ENCODE peak calls at places on chromosomes 12 and 14, in five cellular contexts. V is neural progenitor cell, X is H1, B is astrocyte, Y is GM23248. Q is an unnamed sample.

GRCh38 chr12:14284189-14284722 is 81.2 kb upstream of the ATF7IP start:
- DNase-seq in V (peak; percentile 24), B (no peak), X (no peak), Y (no peak), Q (no peak)

GRCh38 chr14:78088941-78089340 is 81.2 kb upstream of the NRXN3 start:
- DNase-seq in B (no peak), X (no peak), V (peak; percentile 45), Y (no peak), Q (no peak)

GRCh38 chr12:41697161-41697560 is 447.5 kb downstream of the GXYLT1 start:
- DNase-seq in X (no peak), Y (no peak), V (no peak), B (no peak), Q (no peak)

GRCh38 chr12:110844551-110845395 is 2.0 kb upstream of the CCDC63 start:
- DNase-seq in B (peak; percentile 84), V (no peak), Y (peak; percentile 73), X (no peak), Q (no peak)

GRCh38 chr12:7588703-7589329 is 76.9 kb downstream of the APOBEC1 start:
- DNase-seq in B (no peak), X (peak; percentile 56), V (peak; percentile 45), Y (peak; percentile 73), Q (peak; percentile 33)

GRCh38 chr12:26319511-26319910 is 124.1 kb downstream of the SSPN start:
- DNase-seq in X (no peak), Y (peak; percentile 99), B (peak; percentile 95), V (no peak), Q (no peak)

GRCh38 chr12:41897593-41897992 is 247.1 kb downstream of the GXYLT1 start:
- DNase-seq in B (no peak), X (no peak), Y (no peak), V (no peak), Q (no peak)

GRCh38 chr12:88298761-88299242 is 156.7 kb downstream of the TMTC3 start:
- DNase-seq in X (no peak), B (peak; percentile 99), Y (peak; percentile 78), V (no peak), Q (no peak)

GRCh38 chr12:10701226-10701681 is 21.9 kb downstream of the YBX3 start:
- DNase-seq in X (no peak), V (no peak), B (no peak), Y (peak; percentile 65), Q (no peak)

GRCh38 chr14:67532998-67533753 is at the start of gene PLEKHH1:
- DNase-seq in B (peak; percentile 67), V (peak; percentile 88), X (peak; percentile 84), Y (peak; percentile 87), Q (peak; percentile 88)

GRCh38 chr12:53220857-53221202 is 11.2 kb downstream of the RARG start:
- DNase-seq in X (peak; percentile 92), B (peak; percentile 88), Y (peak; percentile 98), V (peak; percentile 98), Q (peak; percentile 94)

DNA sequence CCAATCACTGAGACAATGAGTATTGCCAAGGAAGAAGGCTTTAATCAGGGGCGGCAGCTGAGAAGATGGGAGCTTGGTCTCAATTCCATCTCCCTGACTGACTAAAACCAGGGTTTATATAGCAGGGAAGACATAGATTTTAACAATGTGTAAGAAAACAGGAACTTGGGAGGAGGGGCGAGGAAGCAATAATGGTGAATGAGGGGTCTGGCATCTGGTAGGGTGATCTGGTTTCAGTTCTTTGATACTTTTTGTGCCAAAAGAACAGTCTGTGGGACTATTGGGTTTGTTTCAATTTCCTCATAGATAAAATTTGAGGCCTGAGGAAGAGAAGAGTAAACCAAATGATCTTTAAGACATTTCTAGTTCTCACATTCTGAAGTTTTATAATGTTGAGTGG is 49.2 kb downstream of the FUT8 start:
- DNase-seq in Y (no peak), V (no peak), B (no peak), X (no peak), Q (no peak)
- H3K27ac ChIP-seq in Y (peak overlapping the region; percentile 24), V (no peak overlapping the region), B (peak overlapping the region; percentile 64), X (no peak overlapping the region), Q (no peak overlapping the region)

GRCh38 chr14:20454359-20454644 is 310 bp downstream of the OSGEP start:
- DNase-seq in B (peak; percentile 84), V (no peak), X (no peak), Y (peak; percentile 89), Q (peak; percentile 90)
- H3K4me3 ChIP-seq in B (peak overlapping the region; percentile 97), V (peak overlapping the region; percentile 84), X (peak overlapping the region; percentile 86), Y (peak overlapping the region; percentile 88), Q (peak overlapping the region; percentile 69)

GRCh38 chr12:6386038-6386437 is 2.1 kb downstream of the LTBR start:
- DNase-seq in B (no peak), Y (no peak), X (no peak), V (no peak), Q (no peak)
- H3K9ac ChIP-seq in B (no peak overlapping the region), Y (no peak overlapping the region), X (no peak overlapping the region), V (no peak overlapping the region), Q (peak overlapping the region; percentile 28)

DNA sequence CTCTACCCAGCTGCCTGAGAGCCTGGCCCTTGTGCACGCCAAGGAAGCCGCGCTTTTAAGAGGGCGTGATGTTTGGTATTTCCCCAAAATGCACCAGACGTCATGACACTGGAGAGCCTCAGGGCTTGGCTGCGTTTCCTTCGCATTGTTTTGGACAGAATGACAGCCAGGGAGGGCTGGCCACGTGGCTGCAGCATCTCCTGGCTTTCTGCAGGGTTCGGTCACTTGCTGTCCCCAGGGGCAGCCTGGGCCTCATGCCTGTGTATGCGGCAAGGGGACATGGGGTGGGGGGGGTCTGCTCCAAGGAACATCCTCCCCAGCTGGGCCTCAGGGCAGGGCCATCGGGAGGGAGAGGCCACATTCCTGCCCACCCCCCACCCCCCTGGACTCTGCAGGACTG is 16.2 kb upstream of the NUDT14 start:
- DNase-seq in X (no peak), V (peak; percentile 73), Y (peak; percentile 82), B (peak; percentile 13), Q (no peak)
- H3K27ac ChIP-seq in X (no peak overlapping the region), V (no peak overlapping the region), Y (no peak overlapping the region), B (no peak overlapping the region), Q (no peak overlapping the region)

DNA sequence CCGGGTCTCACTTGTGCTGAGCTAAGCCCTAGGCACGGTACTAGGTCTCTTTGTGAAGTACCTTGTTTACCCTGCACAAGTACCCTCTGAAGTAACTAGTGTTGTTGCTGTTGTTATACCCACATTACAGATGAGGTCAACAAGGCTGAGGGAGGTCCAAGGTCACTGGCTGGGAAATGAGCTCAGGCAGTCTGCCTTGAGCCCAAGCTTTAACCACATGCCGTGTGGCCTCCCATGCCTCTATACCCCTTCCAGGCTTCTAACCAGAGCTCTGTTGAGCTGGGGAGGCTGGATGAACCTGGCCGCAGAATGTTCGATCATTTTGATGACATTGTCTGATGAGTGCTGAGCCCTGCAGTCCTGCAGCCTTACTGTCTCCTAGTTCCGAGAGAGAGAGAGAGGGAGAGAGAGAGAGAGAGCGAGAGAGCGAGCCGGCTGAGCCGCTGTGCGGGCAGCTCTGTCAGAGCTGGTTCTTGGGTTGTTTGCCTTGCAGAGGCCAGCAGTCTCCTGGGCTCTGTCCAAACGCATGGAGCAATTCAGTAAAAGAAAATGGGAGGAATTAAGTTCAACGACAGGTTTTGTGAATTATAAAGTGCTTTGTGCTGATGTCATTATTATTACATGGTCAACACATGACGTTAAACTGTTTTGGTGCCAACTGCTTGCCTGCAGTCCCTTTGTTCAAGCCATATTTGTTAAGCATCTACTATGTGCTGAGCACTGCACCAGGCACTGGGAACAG is 13.1 kb downstream of the JDP2 start:
- DNase-seq in V (no peak), Y (peak; percentile 95), X (no peak), B (peak; percentile 41), Q (no peak)
- H3K4me3 ChIP-seq in V (no peak overlapping the region), Y (no peak overlapping the region), X (no peak overlapping the region), B (no peak overlapping the region), Q (no peak overlapping the region)

DNA sequence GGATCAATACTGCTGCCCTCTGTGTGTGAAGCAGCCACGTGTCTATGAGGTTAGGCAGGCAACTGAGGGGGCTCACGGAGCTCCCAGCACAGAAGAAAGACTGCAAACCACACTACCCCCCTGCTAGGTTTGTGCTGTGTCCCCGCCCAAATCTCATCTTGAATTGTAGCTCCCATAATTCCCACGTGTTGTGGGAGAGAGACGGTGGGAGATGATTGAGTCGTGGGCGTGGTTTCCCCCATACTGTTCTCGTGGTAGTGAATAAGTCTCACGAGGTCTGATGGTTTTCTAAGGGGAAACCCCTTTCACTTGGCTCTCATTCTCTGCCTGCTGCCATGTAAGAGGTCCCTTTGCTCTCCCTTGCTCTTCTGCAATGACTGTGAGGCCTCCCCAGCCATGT is 68.6 kb downstream of the ACTN1 start:
- DNase-seq in Y (no peak), V (no peak), B (no peak), X (no peak), Q (no peak)
- H3K9ac ChIP-seq in Y (no peak overlapping the region), V (no peak overlapping the region), B (peak overlapping the region; percentile 17), X (no peak overlapping the region), Q (no peak overlapping the region)

GRCh38 chr12:71704920-71705319 is 19.0 kb downstream of the TMEM19 start:
- DNase-seq in B (no peak), X (no peak), V (no peak), Y (no peak), Q (no peak)

GRCh38 chr12:71710276-71711125 is 24.6 kb downstream of the TMEM19 start:
- DNase-seq in Y (peak; percentile 92), X (no peak), V (no peak), B (peak; percentile 91), Q (no peak)

GRCh38 chr12:71708658-71709057 is 22.8 kb downstream of the TMEM19 start:
- DNase-seq in B (no peak), Y (peak; percentile 59), X (no peak), V (no peak), Q (no peak)
- H3K27ac ChIP-seq in B (no peak overlapping the region), Y (no peak overlapping the region), X (no peak overlapping the region), V (no peak overlapping the region), Q (no peak overlapping the region)

DNA sequence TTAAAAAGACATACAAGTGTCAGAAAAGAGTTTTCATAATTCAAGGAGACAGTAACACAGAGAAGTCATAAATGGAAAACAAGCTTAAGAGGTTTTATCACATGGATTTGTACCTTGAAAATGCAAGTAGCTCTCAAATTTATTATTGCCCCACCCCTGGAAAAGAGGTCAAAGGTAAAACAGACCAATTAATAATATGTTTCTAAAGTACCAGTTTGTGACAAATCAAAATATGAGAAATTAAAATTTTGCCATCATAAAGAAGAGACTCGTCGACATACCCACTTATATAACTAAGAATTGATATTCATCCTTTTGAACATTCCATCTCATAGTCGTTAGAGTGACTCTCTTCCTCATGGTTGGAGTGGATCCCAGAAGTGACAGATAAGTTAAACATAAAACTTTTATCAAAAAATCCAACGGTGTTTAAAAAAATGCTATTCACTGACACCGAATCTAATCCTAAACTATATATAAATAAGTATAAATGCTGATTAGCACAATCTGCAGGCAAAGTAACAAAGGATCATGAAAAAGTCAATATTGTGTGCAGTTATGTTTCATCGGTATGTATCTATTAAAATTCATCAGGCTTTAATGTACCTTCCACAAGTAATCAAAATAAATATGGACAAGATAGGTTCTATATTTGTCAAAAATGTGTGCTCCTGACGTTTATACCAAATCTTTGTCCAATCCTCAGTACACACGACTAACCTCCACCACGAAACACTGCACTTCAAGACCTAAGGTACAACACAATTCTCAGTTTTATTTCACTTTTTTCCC is 2.3 kb downstream of the CORO1C start:
- DNase-seq in B (peak; percentile 41), Y (peak; percentile 77), X (no peak), V (no peak), Q (no peak)
- H3K4me3 ChIP-seq in B (peak overlapping the region; percentile 84), Y (peak overlapping the region; percentile 89), X (peak overlapping the region; percentile 92), V (peak overlapping the region; percentile 96), Q (peak overlapping the region; percentile 58)

Q was measured in colonic mucosa.